ENCODE peak calls at places on chromosomes 5 and 9, in ten cellular contexts. Y is fibroblast of lung, A is H9, F is prostate gland, D is ovary, N is aorta, G is gastrocnemius medialis, Q is uterus, X is right atrium auricular region, T is OCI-LY7. V is an unnamed sample. For H3K4me1, the result is how much of the 10 kb centered on the place peaks cover.

GRCh38 chr5:87769137-87769536 is 356.4 kb upstream of the CCNH start:
- DNase-seq in Y (peak), A (no peak), F (no peak), D (no peak), N (no peak), G (no peak), Q (no peak), X (no peak), T (no peak), V (no peak)

GRCh38 chr5:169350759-169351240 is 49.9 kb upstream of the SLIT3 start:
- DNase-seq in Y (peak), A (no peak), F (no peak), D (no peak), N (peak), G (no peak), Q (no peak), X (peak), T (no peak), V (peak)

GRCh38 chr5:38670878-38671277 is 114.4 kb upstream of the LIFR start:
- DNase-seq in Y (peak), A (no peak), F (peak), D (no peak), N (no peak), G (peak), Q (no peak), X (no peak), T (no peak), V (peak)

GRCh38 chr5:176846335-176847140 is 36.2 kb downstream of the UNC5A start:
- DNase-seq in Y (no peak), A (no peak), F (no peak), D (no peak), N (no peak), G (no peak), Q (no peak), X (no peak), T (no peak), V (no peak)

GRCh38 chr5:98510111-98510510 is 263.4 kb upstream of the RGMB start:
- DNase-seq in Y (peak), A (no peak), F (no peak), D (no peak), N (no peak), G (no peak), Q (no peak), X (no peak), T (no peak), V (no peak)

GRCh38 chr9:88072831-88073365 is 65.4 kb downstream of the SPATA31C2 start:
- DNase-seq in Y (peak), A (no peak), F (no peak), D (no peak), N (no peak), G (no peak), Q (no peak), X (no peak), T (no peak), V (peak)

GRCh38 chr5:146630467-146630866 is 114.5 kb upstream of the GPR151 start:
- DNase-seq in Y (no peak), A (no peak), F (no peak), D (no peak), N (no peak), G (no peak), Q (no peak), X (no peak), T (no peak), V (no peak)

GRCh38 chr9:122126340-122127333 is 32.9 kb downstream of the NDUFA8 start:
- DNase-seq in Y (peak), A (peak), F (no peak), D (no peak), N (no peak), G (no peak), Q (no peak), X (no peak), T (no peak), V (peak)

GRCh38 chr5:133889271-133889905 is 79.0 kb downstream of the C5orf15 start:
- DNase-seq in Y (no peak), A (no peak), F (no peak), D (no peak), N (peak), G (no peak), Q (no peak), X (no peak), T (no peak), V (no peak)

GRCh38 chr5:133890776-133891280 is 77.6 kb downstream of the C5orf15 start:
- DNase-seq in Y (no peak), A (no peak), F (no peak), D (no peak), N (peak), G (no peak), Q (no peak), X (no peak), T (no peak), V (no peak)

GRCh38 chr5:133890308-133890707 is 78.1 kb downstream of the C5orf15 start:
- DNase-seq in Y (no peak), A (no peak), F (no peak), D (no peak), N (peak), G (no peak), Q (no peak), X (no peak), T (no peak), V (no peak)

GRCh38 chr5:133891390-133891789 is 77.0 kb downstream of the C5orf15 start:
- DNase-seq in Y (no peak), A (no peak), F (no peak), D (no peak), N (peak), G (no peak), Q (no peak), X (no peak), T (no peak), V (no peak)

DNA sequence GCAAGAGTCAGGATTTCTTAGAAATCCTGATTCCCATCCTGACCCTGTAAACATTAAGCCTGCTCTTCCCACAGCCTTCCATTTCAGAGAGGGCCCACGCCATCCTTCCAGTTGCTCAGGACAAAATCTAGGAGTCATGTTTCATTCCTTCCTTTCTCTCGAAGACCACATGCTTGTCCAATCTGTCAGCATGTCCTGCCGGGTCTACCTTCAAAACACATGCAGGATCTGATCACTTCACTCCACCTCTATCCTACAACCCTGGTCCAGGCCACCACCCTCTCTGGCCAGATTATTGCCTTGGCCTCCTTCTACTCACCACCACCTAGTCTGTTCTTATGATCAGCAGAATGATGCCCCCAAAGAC is 79.8 kb downstream of the C5orf15 start:
- DNase-seq in Y (no peak), A (no peak), F (no peak), D (no peak), N (peak), G (no peak), Q (no peak), X (no peak), T (no peak), V (no peak)
- H3K4me1 ChIP-seq in Y (under half), A (under half), F (under half), D (under half), N (under half), G (under half), Q (under half), X (under half), T (under half), V (under half)

DNA sequence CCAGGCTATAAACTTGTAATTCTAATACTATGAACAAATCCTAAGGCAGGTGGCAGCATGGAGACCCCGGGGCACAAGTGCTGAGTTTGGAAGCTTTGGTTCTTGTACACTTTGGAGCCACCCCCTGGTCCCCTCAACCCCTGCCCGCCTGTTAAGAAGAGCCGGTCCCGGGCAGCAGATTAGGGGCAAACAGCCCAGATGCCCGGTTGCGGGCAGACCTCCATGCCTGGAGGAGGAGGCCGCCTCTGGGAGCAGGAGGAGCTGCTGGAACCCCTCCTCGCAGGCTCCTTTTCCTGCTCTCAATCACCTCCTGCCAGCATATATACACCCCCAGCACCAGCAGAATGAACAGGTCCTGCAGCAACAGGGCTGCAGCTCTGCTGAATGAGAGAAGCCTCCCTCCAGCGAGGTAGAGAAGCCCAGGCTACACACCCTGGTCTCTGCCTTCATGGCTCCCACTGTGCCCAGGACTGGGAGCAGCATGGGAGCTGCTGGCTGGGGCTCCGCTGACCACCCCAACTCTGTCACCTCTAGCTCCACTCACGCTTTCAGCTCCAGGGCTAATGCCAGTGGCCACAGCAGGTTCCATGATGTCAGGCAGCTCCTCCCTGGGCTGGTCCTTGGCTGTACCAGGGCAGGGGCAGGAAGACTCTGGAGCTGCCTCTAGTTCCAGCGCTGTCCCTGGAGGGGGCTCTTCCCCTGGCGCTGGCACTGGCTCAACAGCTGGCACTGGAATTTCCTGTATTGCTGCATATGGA is 1713.5 kb upstream of the ACO1 start:
- DNase-seq in Y (no peak), A (no peak), F (no peak), D (no peak), N (peak), G (no peak), Q (no peak), X (no peak), T (no peak), V (no peak)
- H3K4me1 ChIP-seq in Y (under half), A (under half), F (under half), D (under half), N (under half), G (under half), Q (under half), X (under half), T (under half), V (under half)

GRCh38 chr9:113563856-113564514 is 100.5 kb downstream of the RGS3 start:
- DNase-seq in Y (no peak), A (no peak), F (no peak), D (peak), N (peak), G (no peak), Q (no peak), X (no peak), T (no peak), V (no peak)
- H3K4me1 ChIP-seq in Y (under half), A (under half), F (under half), D (under half), N (under half), G (half or more), Q (under half), X (under half), T (under half), V (under half)

DNA sequence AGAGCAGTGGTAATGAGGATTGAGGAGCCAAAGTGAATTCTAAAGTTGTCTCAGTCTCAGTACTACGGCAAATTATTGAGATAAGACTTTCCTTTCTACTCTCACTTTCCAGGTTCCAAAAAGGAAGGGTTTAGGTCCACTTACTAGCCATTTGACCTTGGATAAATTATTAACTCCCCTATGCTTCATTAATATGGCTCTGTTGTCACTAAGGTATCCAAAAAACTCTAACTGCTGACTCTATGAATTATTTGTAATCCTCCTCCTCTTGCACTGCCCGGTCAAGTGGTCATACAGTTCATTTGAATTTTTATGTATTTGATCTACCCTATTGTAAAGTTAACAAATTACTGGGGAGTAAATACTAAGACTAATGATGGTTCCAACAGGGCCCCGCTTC is 17.7 kb upstream of the UGCG start:
- DNase-seq in Y (no peak), A (no peak), F (no peak), D (no peak), N (no peak), G (no peak), Q (no peak), X (no peak), T (no peak), V (no peak)
- H3K4me1 ChIP-seq in Y (under half), A (under half), F (under half), D (under half), N (under half), G (under half), Q (under half), X (under half), T (under half), V (under half)

V was measured in foreskin keratinocyte.